ENCODE peak calls at places on chromosome 14, in seven cellular contexts. One of them, this sample, is unnamed.

GRCh38 chr14:105314287-105315185 is at the start of gene PACS2:
- DNase-seq in HEK293T: peak
- DNase-seq in GM12878: no peak
- DNase-seq in H1: peak
- DNase-seq in HCT116: peak
- DNase-seq in HepG2: peak
- DNase-seq in WTC11: peak
- DNase-seq in this sample: peak

GRCh38 chr14:64614992-64615391 is 65.2 kb downstream of the PPP1R36 start:
- DNase-seq in GM12878: no peak
- DNase-seq in HEK293T: no peak
- DNase-seq in H1: no peak
- DNase-seq in HCT116: no peak
- DNase-seq in WTC11: no peak
- DNase-seq in HepG2: no peak
- DNase-seq in this sample: no peak

GRCh38 chr14:88983755-88984154 is 159.3 kb downstream of the TTC8 start:
- DNase-seq in H1: no peak
- DNase-seq in HEK293T: no peak
- DNase-seq in GM12878: no peak
- DNase-seq in WTC11: no peak
- DNase-seq in HCT116: no peak
- DNase-seq in HepG2: no peak
- DNase-seq in this sample: no peak

GRCh38 chr14:101020971-101021370 is 117.4 kb upstream of the RTL1 start:
- DNase-seq in HepG2: no peak
- DNase-seq in HEK293T: no peak
- DNase-seq in H1: peak
- DNase-seq in WTC11: no peak
- DNase-seq in HCT116: no peak
- DNase-seq in GM12878: no peak
- DNase-seq in this sample: no peak

GRCh38 chr14:55101698-55102097 is 27.4 kb upstream of the LGALS3 start:
- DNase-seq in HEK293T: no peak
- DNase-seq in GM12878: no peak
- DNase-seq in H1: no peak
- DNase-seq in HepG2: no peak
- DNase-seq in HCT116: no peak
- DNase-seq in WTC11: no peak
- DNase-seq in this sample: no peak

GRCh38 chr14:102776761-102777710 is at the start of gene TRAF3:
- DNase-seq in HCT116: no peak
- DNase-seq in HEK293T: peak
- DNase-seq in HepG2: no peak
- DNase-seq in WTC11: peak
- DNase-seq in H1: no peak
- DNase-seq in GM12878: no peak
- DNase-seq in this sample: peak

GRCh38 chr14:51786227-51786626 is 74.2 kb upstream of the GNG2 start:
- DNase-seq in WTC11: no peak
- DNase-seq in HCT116: no peak
- DNase-seq in HEK293T: no peak
- DNase-seq in HepG2: no peak
- DNase-seq in GM12878: no peak
- DNase-seq in H1: no peak
- DNase-seq in this sample: no peak

GRCh38 chr14:55160989-55161388 is 30.4 kb downstream of the DLGAP5 start:
- DNase-seq in HepG2: peak
- DNase-seq in HEK293T: no peak
- DNase-seq in H1: no peak
- DNase-seq in HCT116: peak
- DNase-seq in GM12878: no peak
- DNase-seq in WTC11: no peak
- DNase-seq in this sample: peak

GRCh38 chr14:65849558-65849957 is 437.0 kb downstream of the FUT8 start:
- DNase-seq in WTC11: no peak
- DNase-seq in GM12878: no peak
- DNase-seq in HepG2: no peak
- DNase-seq in H1: no peak
- DNase-seq in HCT116: no peak
- DNase-seq in HEK293T: no peak
- DNase-seq in this sample: no peak

GRCh38 chr14:45072121-45072520 is 11.8 kb upstream of the PRPF39 start:
- DNase-seq in WTC11: no peak
- DNase-seq in HEK293T: no peak
- DNase-seq in H1: no peak
- DNase-seq in HCT116: no peak
- DNase-seq in GM12878: no peak
- DNase-seq in HepG2: no peak
- DNase-seq in this sample: no peak

GRCh38 chr14:100545359-100545758 is 41.9 kb downstream of the BEGAIN start:
- DNase-seq in H1: no peak
- DNase-seq in WTC11: no peak
- DNase-seq in GM12878: no peak
- DNase-seq in HEK293T: no peak
- DNase-seq in HCT116: no peak
- DNase-seq in HepG2: no peak
- DNase-seq in this sample: no peak

GRCh38 chr14:24343795-24344660 is 4.2 kb upstream of the RIPK3 start:
- DNase-seq in H1: no peak
- DNase-seq in WTC11: no peak
- DNase-seq in HepG2: peak
- DNase-seq in HCT116: no peak
- DNase-seq in GM12878: no peak
- DNase-seq in HEK293T: no peak
- DNase-seq in this sample: no peak

GRCh38 chr14:64612021-64612380 is 62.2 kb downstream of the PPP1R36 start:
- DNase-seq in HCT116: no peak
- DNase-seq in HepG2: no peak
- DNase-seq in HEK293T: no peak
- DNase-seq in WTC11: no peak
- DNase-seq in GM12878: no peak
- DNase-seq in H1: no peak
- DNase-seq in this sample: no peak

GRCh38 chr14:34700622-34701130 is 13.7 kb downstream of the CFL2 start:
- DNase-seq in HCT116: no peak
- DNase-seq in GM12878: no peak
- DNase-seq in WTC11: no peak
- DNase-seq in H1: no peak
- DNase-seq in HEK293T: no peak
- DNase-seq in HepG2: no peak
- DNase-seq in this sample: no peak

GRCh38 chr14:45678163-45678562 is 425.2 kb upstream of the MIS18BP1 start:
- DNase-seq in HCT116: no peak
- DNase-seq in H1: no peak
- DNase-seq in HEK293T: no peak
- DNase-seq in WTC11: no peak
- DNase-seq in GM12878: no peak
- DNase-seq in HepG2: no peak
- DNase-seq in this sample: no peak

GRCh38 chr14:91164676-91165075 is 50.8 kb downstream of the DGLUCY start:
- DNase-seq in H1: no peak
- DNase-seq in HEK293T: no peak
- DNase-seq in HCT116: no peak
- DNase-seq in HepG2: no peak
- DNase-seq in GM12878: no peak
- DNase-seq in WTC11: no peak
- DNase-seq in this sample: no peak

GRCh38 chr14:22561661-22562579 is 27.1 kb downstream of the DAD1 start:
- DNase-seq in HEK293T: no peak
- DNase-seq in GM12878: peak
- DNase-seq in HCT116: no peak
- DNase-seq in WTC11: no peak
- DNase-seq in H1: no peak
- DNase-seq in HepG2: peak
- DNase-seq in this sample: peak

GRCh38 chr14:88507208-88507607 is 47.6 kb downstream of the PTPN21 start:
- DNase-seq in HEK293T: no peak
- DNase-seq in H1: no peak
- DNase-seq in WTC11: no peak
- DNase-seq in GM12878: no peak
- DNase-seq in HepG2: no peak
- DNase-seq in HCT116: no peak
- DNase-seq in this sample: no peak

GRCh38 chr14:66746316-66747006 is 238.5 kb downstream of the GPHN start:
- DNase-seq in HepG2: peak
- DNase-seq in HCT116: peak
- DNase-seq in GM12878: no peak
- DNase-seq in H1: no peak
- DNase-seq in WTC11: no peak
- DNase-seq in HEK293T: peak
- DNase-seq in this sample: no peak

GRCh38 chr14:104641753-104642539 is 37.4 kb upstream of the TMEM179 start:
- DNase-seq in HCT116: no peak
- DNase-seq in WTC11: no peak
- DNase-seq in HEK293T: no peak
- DNase-seq in H1: no peak
- DNase-seq in HepG2: no peak
- DNase-seq in GM12878: no peak
- DNase-seq in this sample: no peak

GRCh38 chr14:92726933-92727262 is 21.5 kb downstream of the LGMN start:
- DNase-seq in GM12878: no peak
- DNase-seq in HepG2: no peak
- DNase-seq in WTC11: no peak
- DNase-seq in H1: no peak
- DNase-seq in HCT116: no peak
- DNase-seq in HEK293T: no peak
- DNase-seq in this sample: no peak

GRCh38 chr14:92728781-92729364 is 19.6 kb downstream of the LGMN start:
- DNase-seq in HepG2: no peak
- DNase-seq in WTC11: no peak
- DNase-seq in HCT116: no peak
- DNase-seq in H1: no peak
- DNase-seq in HEK293T: no peak
- DNase-seq in GM12878: no peak
- DNase-seq in this sample: peak

GRCh38 chr14:92719890-92720323 is 28.5 kb downstream of the LGMN start:
- DNase-seq in GM12878: no peak
- DNase-seq in HEK293T: no peak
- DNase-seq in HCT116: no peak
- DNase-seq in H1: no peak
- DNase-seq in HepG2: no peak
- DNase-seq in WTC11: no peak
- DNase-seq in this sample: no peak

GRCh38 chr14:92726135-92726932 is 22.1 kb downstream of the LGMN start:
- DNase-seq in H1: no peak
- DNase-seq in HCT116: peak
- DNase-seq in WTC11: no peak
- DNase-seq in HEK293T: no peak
- DNase-seq in HepG2: no peak
- DNase-seq in GM12878: no peak
- DNase-seq in this sample: peak

GRCh38 chr14:92724516-92725340 is 23.7 kb downstream of the LGMN start:
- DNase-seq in H1: no peak
- DNase-seq in GM12878: no peak
- DNase-seq in HepG2: peak
- DNase-seq in WTC11: no peak
- DNase-seq in HCT116: no peak
- DNase-seq in HEK293T: no peak
- DNase-seq in this sample: no peak
- TF ChIP-seq SP1 in H1: no peak
- TF ChIP-seq SP1 in GM12878: no peak
- TF ChIP-seq SP1 in HepG2: no peak
- TF ChIP-seq SP1 in WTC11: no peak
- TF ChIP-seq SP1 in HCT116: no peak
- TF ChIP-seq SP1 in HEK293T: no peak
- TF ChIP-seq SP1 in this sample: no peak

DNA sequence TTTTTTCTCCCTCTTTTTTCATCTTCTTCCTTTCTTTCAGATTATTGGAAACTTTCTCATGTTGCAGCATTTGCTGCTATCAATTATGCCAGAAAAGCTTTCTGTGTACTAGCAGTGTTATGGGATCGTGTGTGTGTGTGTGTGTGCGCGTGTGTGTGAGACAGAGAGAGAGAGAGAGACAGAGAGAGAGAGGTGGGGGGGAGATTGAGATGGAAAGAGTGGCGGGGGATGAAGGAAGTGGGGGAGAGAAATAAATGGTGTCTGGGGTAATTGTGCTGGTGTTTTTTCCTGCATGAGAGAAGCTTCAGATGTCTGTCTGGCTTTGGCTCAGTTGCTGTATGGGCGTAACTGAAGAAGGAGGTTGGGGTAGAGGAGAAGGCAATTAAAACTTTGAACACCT is 268.9 kb downstream of the RAD51B start:
- DNase-seq in WTC11: no peak
- DNase-seq in H1: no peak
- DNase-seq in GM12878: no peak
- DNase-seq in HEK293T: no peak
- DNase-seq in HCT116: peak
- DNase-seq in HepG2: no peak
- DNase-seq in this sample: no peak
- TF ChIP-seq SP1 in WTC11: no peak
- TF ChIP-seq SP1 in H1: no peak
- TF ChIP-seq SP1 in GM12878: no peak
- TF ChIP-seq SP1 in HEK293T: no peak
- TF ChIP-seq SP1 in HCT116: no peak
- TF ChIP-seq SP1 in HepG2: no peak
- TF ChIP-seq SP1 in this sample: no peak

GRCh38 chr14:71985538-71986234 is 53.5 kb downstream of the RGS6 start:
- DNase-seq in HEK293T: no peak
- DNase-seq in WTC11: no peak
- DNase-seq in HCT116: no peak
- DNase-seq in H1: no peak
- DNase-seq in GM12878: no peak
- DNase-seq in HepG2: no peak
- DNase-seq in this sample: no peak
- TF ChIP-seq SP1 in HEK293T: no peak
- TF ChIP-seq SP1 in WTC11: no peak
- TF ChIP-seq SP1 in HCT116: no peak
- TF ChIP-seq SP1 in H1: no peak
- TF ChIP-seq SP1 in GM12878: no peak
- TF ChIP-seq SP1 in HepG2: no peak
- TF ChIP-seq SP1 in this sample: no peak

GRCh38 chr14:69943084-69943797 is 64.0 kb downstream of the SMOC1 start:
- DNase-seq in HEK293T: no peak
- DNase-seq in HepG2: peak
- DNase-seq in GM12878: no peak
- DNase-seq in H1: no peak
- DNase-seq in WTC11: no peak
- DNase-seq in HCT116: no peak
- DNase-seq in this sample: no peak
- TF ChIP-seq SP1 in HEK293T: no peak
- TF ChIP-seq SP1 in HepG2: no peak
- TF ChIP-seq SP1 in GM12878: no peak
- TF ChIP-seq SP1 in H1: no peak
- TF ChIP-seq SP1 in WTC11: no peak
- TF ChIP-seq SP1 in HCT116: no peak
- TF ChIP-seq SP1 in this sample: no peak

GRCh38 chr14:68199465-68200145 is 380.0 kb downstream of the RAD51B start:
- DNase-seq in GM12878: no peak
- DNase-seq in HEK293T: no peak
- DNase-seq in HepG2: no peak
- DNase-seq in H1: peak
- DNase-seq in WTC11: peak
- DNase-seq in HCT116: no peak
- DNase-seq in this sample: no peak
- TF ChIP-seq SP1 in GM12878: no peak
- TF ChIP-seq SP1 in HEK293T: no peak
- TF ChIP-seq SP1 in HepG2: no peak
- TF ChIP-seq SP1 in H1: no peak
- TF ChIP-seq SP1 in WTC11: no peak
- TF ChIP-seq SP1 in HCT116: no peak
- TF ChIP-seq SP1 in this sample: no peak

GRCh38 chr14:20469890-20470858 is 968 bp downstream of the PNP start:
- DNase-seq in H1: peak
- DNase-seq in GM12878: no peak
- DNase-seq in HepG2: peak
- DNase-seq in HEK293T: peak
- DNase-seq in WTC11: no peak
- DNase-seq in HCT116: peak
- DNase-seq in this sample: peak
- TF ChIP-seq SP1 in H1: no peak
- TF ChIP-seq SP1 in GM12878: no peak
- TF ChIP-seq SP1 in HepG2: no peak
- TF ChIP-seq SP1 in HEK293T: no peak
- TF ChIP-seq SP1 in WTC11: no peak
- TF ChIP-seq SP1 in HCT116: no peak
- TF ChIP-seq SP1 in this sample: no peak